ENCODE peak calls at places on chromosomes 7 and 10, in six cellular contexts. E is effector CD8-positive, alpha-beta T cell; X is cardiac fibroblast; Z is GM23338; G is adipocyte; P is SW480. Q is an unnamed sample.

GRCh38 chr7:79290841-79291497 is 162.5 kb downstream of the MAGI2 start:
- DNase-seq in G (peak; percentile 40), Z (no peak), X (no peak), E (no peak), P (no peak), Q (no peak)

GRCh38 chr10:79070611-79071534 is 2.1 kb downstream of the ZMIZ1 start:
- DNase-seq in E (no peak), P (peak; percentile 58), X (peak; percentile 98), Z (peak; percentile 68), G (peak; percentile 92), Q (peak; percentile 87)

GRCh38 chr7:106737202-106737562 is 76.2 kb upstream of the CCDC71L start:
- DNase-seq in E (no peak), P (peak; percentile 45), X (peak; percentile 80), G (peak; percentile 78), Z (peak; percentile 14), Q (peak; percentile 4)

GRCh38 chr7:30465342-30466170 is 13.0 kb downstream of the NOD1 start:
- DNase-seq in E (no peak), Z (no peak), X (peak; percentile 47), P (no peak), G (peak; percentile 72), Q (no peak)

GRCh38 chr10:71383972-71384687 is 12.6 kb upstream of the CDH23 start:
- DNase-seq in E (peak; percentile 56), X (peak; percentile 48), P (peak; percentile 22), G (peak; percentile 72), Z (peak; percentile 78), Q (peak; percentile 85)

GRCh38 chr7:50860174-50860573 is 77.5 kb upstream of the GRB10 start:
- DNase-seq in Z (no peak), G (no peak), X (no peak), E (no peak), P (no peak), Q (no peak)

GRCh38 chr7:139798892-139799291 is 21.1 kb upstream of the HIPK2 start:
- DNase-seq in P (no peak), G (no peak), Z (no peak), E (no peak), X (no peak), Q (no peak)

GRCh38 chr10:117418121-117418520 is 42.9 kb upstream of the PDZD8 start:
- DNase-seq in Z (no peak), X (no peak), P (no peak), E (no peak), G (no peak), Q (peak; percentile 27)

GRCh38 chr7:132100483-132100882 is 475.8 kb downstream of the PLXNA4 start:
- DNase-seq in G (no peak), E (no peak), P (no peak), Z (no peak), X (no peak), Q (no peak)

GRCh38 chr10:92848037-92848440 is 281 bp upstream of the EXOC6 start:
- DNase-seq in E (no peak), X (no peak), Z (no peak), G (no peak), P (no peak), Q (no peak)

GRCh38 chr10:122325235-122325634 is 49.3 kb upstream of the PLEKHA1 start:
- DNase-seq in E (no peak), Z (no peak), P (no peak), G (no peak), X (no peak), Q (no peak)

GRCh38 chr10:96073722-96074121 is 30.3 kb downstream of the CCNJ start:
- DNase-seq in E (no peak), P (peak; percentile 5), Z (no peak), X (peak; percentile 37), G (peak; percentile 52), Q (no peak)

GRCh38 chr10:114245128-114245791 is 6.2 kb downstream of the VWA2 start:
- DNase-seq in G (no peak), Z (no peak), X (no peak), E (no peak), P (peak; percentile 56), Q (peak; percentile 18)

GRCh38 chr7:120272896-120273475 is at the start of gene KCND2:
- DNase-seq in X (peak; percentile 17), Z (peak; percentile 79), P (peak; percentile 8), G (peak; percentile 21), E (no peak), Q (peak; percentile 27)

GRCh38 chr7:77727936-77728701 is 31.9 kb downstream of the RSBN1L start:
- DNase-seq in P (no peak), G (peak; percentile 74), E (no peak), X (peak; percentile 61), Z (peak; percentile 50), Q (no peak)